ENCODE peak calls at places on chromosomes 7 and 10, in six cellular contexts. One of them, this sample, is unnamed.
A peak's percentile ranks its signal among the peaks of the same experiment; 100 is the strongest.

GRCh38 chr10:75103881-75104686 is 7.4 kb upstream of the SAMD8 start:
- DNase-seq in IMR-90: no peak
- DNase-seq in H1: no peak
- DNase-seq in neuronal stem cell: no peak
- DNase-seq in mesenchymal stem cell: no peak
- DNase-seq in trophoblast cell: no peak
- DNase-seq in this sample: no peak

GRCh38 chr7:157032644-157033482 is 22.4 kb upstream of the MNX1 start:
- DNase-seq in IMR-90: no peak
- DNase-seq in trophoblast cell: no peak
- DNase-seq in neuronal stem cell: no peak
- DNase-seq in H1: no peak
- DNase-seq in mesenchymal stem cell: no peak
- DNase-seq in this sample: no peak

GRCh38 chr10:31146496-31147219 is 115.0 kb upstream of the ZNF438 start:
- DNase-seq in IMR-90: peak; percentile 86
- DNase-seq in neuronal stem cell: no peak
- DNase-seq in trophoblast cell: peak; percentile 11
- DNase-seq in mesenchymal stem cell: peak; percentile 90
- DNase-seq in H1: no peak
- DNase-seq in this sample: peak; percentile 33

GRCh38 chr7:118590107-118590506 is 365.6 kb downstream of the ANKRD7 start:
- DNase-seq in IMR-90: no peak
- DNase-seq in trophoblast cell: peak; percentile 11
- DNase-seq in H1: peak; percentile 58
- DNase-seq in neuronal stem cell: no peak
- DNase-seq in mesenchymal stem cell: peak; percentile 24
- DNase-seq in this sample: peak; percentile 61

GRCh38 chr7:42219447-42219846 is 17.6 kb downstream of the GLI3 start:
- DNase-seq in mesenchymal stem cell: no peak
- DNase-seq in trophoblast cell: no peak
- DNase-seq in neuronal stem cell: no peak
- DNase-seq in IMR-90: no peak
- DNase-seq in H1: no peak
- DNase-seq in this sample: no peak

GRCh38 chr10:69179089-69179742 is 818 bp upstream of the SUPV3L1 start:
- DNase-seq in H1: peak; percentile 47
- DNase-seq in IMR-90: no peak
- DNase-seq in trophoblast cell: no peak
- DNase-seq in neuronal stem cell: no peak
- DNase-seq in mesenchymal stem cell: no peak
- DNase-seq in this sample: no peak

GRCh38 chr7:12771378-12771877 is 84.0 kb downstream of the ARL4A start:
- DNase-seq in mesenchymal stem cell: no peak
- DNase-seq in trophoblast cell: no peak
- DNase-seq in neuronal stem cell: peak; percentile 24
- DNase-seq in IMR-90: peak; percentile 56
- DNase-seq in H1: no peak
- DNase-seq in this sample: peak; percentile 17

GRCh38 chr7:1312098-1313070 is 79.7 kb downstream of the UNCX start:
- DNase-seq in neuronal stem cell: no peak
- DNase-seq in trophoblast cell: no peak
- DNase-seq in H1: no peak
- DNase-seq in mesenchymal stem cell: no peak
- DNase-seq in IMR-90: no peak
- DNase-seq in this sample: peak; percentile 62

GRCh38 chr7:154862153-154862791 is 140.7 kb downstream of the PAXIP1 start:
- DNase-seq in IMR-90: no peak
- DNase-seq in trophoblast cell: no peak
- DNase-seq in H1: no peak
- DNase-seq in mesenchymal stem cell: no peak
- DNase-seq in neuronal stem cell: no peak
- DNase-seq in this sample: no peak

GRCh38 chr7:154929006-154929726 is 73.8 kb downstream of the PAXIP1 start:
- DNase-seq in trophoblast cell: no peak
- DNase-seq in mesenchymal stem cell: no peak
- DNase-seq in IMR-90: no peak
- DNase-seq in H1: no peak
- DNase-seq in neuronal stem cell: no peak
- DNase-seq in this sample: no peak

GRCh38 chr7:155950898-155951553 is 138.8 kb upstream of the SHH start:
- DNase-seq in trophoblast cell: no peak
- DNase-seq in IMR-90: no peak
- DNase-seq in H1: peak; percentile 14
- DNase-seq in neuronal stem cell: no peak
- DNase-seq in mesenchymal stem cell: no peak
- DNase-seq in this sample: no peak

GRCh38 chr7:105269397-105269796 is 119.3 kb downstream of the SRPK2 start:
- DNase-seq in mesenchymal stem cell: no peak
- DNase-seq in H1: no peak
- DNase-seq in trophoblast cell: no peak
- DNase-seq in IMR-90: no peak
- DNase-seq in neuronal stem cell: no peak
- DNase-seq in this sample: peak; percentile 71

GRCh38 chr7:106050743-106051110 is 61.4 kb downstream of the SYPL1 start:
- DNase-seq in mesenchymal stem cell: peak; percentile 76
- DNase-seq in IMR-90: peak; percentile 50
- DNase-seq in trophoblast cell: peak; percentile 65
- DNase-seq in neuronal stem cell: no peak
- DNase-seq in H1: no peak
- DNase-seq in this sample: no peak

GRCh38 chr7:151393031-151393977 is 16.5 kb downstream of the WDR86 start:
- DNase-seq in mesenchymal stem cell: no peak
- DNase-seq in H1: no peak
- DNase-seq in neuronal stem cell: no peak
- DNase-seq in IMR-90: no peak
- DNase-seq in trophoblast cell: no peak
- DNase-seq in this sample: no peak

DNA sequence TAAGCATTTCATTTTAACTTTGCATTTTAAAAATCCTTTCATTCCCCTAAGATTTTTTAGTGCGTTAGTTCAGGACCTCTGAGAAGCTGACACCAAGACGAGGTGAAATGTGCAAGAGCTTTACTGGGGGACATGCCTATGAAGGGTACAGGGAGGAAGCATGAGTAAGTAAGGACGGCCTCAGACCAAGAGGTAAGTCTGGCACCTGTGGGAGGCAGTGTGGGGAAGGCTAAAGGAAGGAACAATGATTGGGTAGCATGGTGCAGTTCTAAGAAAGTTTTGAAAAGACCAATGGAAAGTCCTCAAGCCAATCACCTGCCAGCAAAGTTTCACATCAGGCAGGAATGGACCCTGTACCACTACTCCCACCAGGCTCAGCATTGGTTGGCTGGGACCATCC is 369.2 kb downstream of the GFRA1 start:
- DNase-seq in IMR-90: no peak
- DNase-seq in mesenchymal stem cell: no peak
- DNase-seq in neuronal stem cell: no peak
- DNase-seq in H1: no peak
- DNase-seq in trophoblast cell: no peak
- DNase-seq in this sample: peak; percentile 45
- H3K79me1 ChIP-seq in IMR-90: no peaks in the 10 kb centered on the region
- H3K79me1 ChIP-seq in mesenchymal stem cell: no peaks in the 10 kb centered on the region
- H3K79me1 ChIP-seq in neuronal stem cell: no peaks in the 10 kb centered on the region
- H3K79me1 ChIP-seq in H1: no peaks in the 10 kb centered on the region
- H3K79me1 ChIP-seq in trophoblast cell: no peaks in the 10 kb centered on the region
- H3K79me1 ChIP-seq in this sample: no peaks in the 10 kb centered on the region

GRCh38 chr10:11687357-11687771 is 54.8 kb upstream of the ECHDC3 start:
- DNase-seq in trophoblast cell: peak; percentile 99
- DNase-seq in IMR-90: no peak
- DNase-seq in neuronal stem cell: no peak
- DNase-seq in H1: no peak
- DNase-seq in mesenchymal stem cell: peak; percentile 12
- DNase-seq in this sample: peak; percentile 84

GRCh38 chr10:11684717-11685645 is 57.2 kb upstream of the ECHDC3 start:
- DNase-seq in H1: no peak
- DNase-seq in mesenchymal stem cell: peak; percentile 83
- DNase-seq in IMR-90: peak; percentile 86
- DNase-seq in neuronal stem cell: no peak
- DNase-seq in trophoblast cell: peak; percentile 93
- DNase-seq in this sample: peak; percentile 82

GRCh38 chr10:11687779-11688447 is 54.3 kb upstream of the ECHDC3 start:
- DNase-seq in trophoblast cell: peak; percentile 90
- DNase-seq in H1: no peak
- DNase-seq in IMR-90: no peak
- DNase-seq in neuronal stem cell: no peak
- DNase-seq in mesenchymal stem cell: no peak
- DNase-seq in this sample: no peak

GRCh38 chr10:11683529-11684320 is 58.5 kb upstream of the ECHDC3 start:
- DNase-seq in trophoblast cell: no peak
- DNase-seq in IMR-90: no peak
- DNase-seq in mesenchymal stem cell: no peak
- DNase-seq in H1: no peak
- DNase-seq in neuronal stem cell: no peak
- DNase-seq in this sample: no peak

GRCh38 chr10:11685787-11686218 is 56.4 kb upstream of the ECHDC3 start:
- DNase-seq in IMR-90: peak; percentile 24
- DNase-seq in neuronal stem cell: no peak
- DNase-seq in mesenchymal stem cell: peak; percentile 50
- DNase-seq in trophoblast cell: peak; percentile 46
- DNase-seq in H1: no peak
- DNase-seq in this sample: no peak
- H3K4me3 ChIP-seq in IMR-90: no peak overlapping the region
- H3K4me3 ChIP-seq in neuronal stem cell: no peak overlapping the region
- H3K4me3 ChIP-seq in mesenchymal stem cell: peak overlapping the region; percentile 76
- H3K4me3 ChIP-seq in trophoblast cell: no peak overlapping the region
- H3K4me3 ChIP-seq in H1: no peak overlapping the region
- H3K4me3 ChIP-seq in this sample: no peak overlapping the region

GRCh38 chr10:5461914-5462840 is 37.2 kb downstream of the CALML5 start:
- DNase-seq in H1: peak; percentile 46
- DNase-seq in neuronal stem cell: no peak
- DNase-seq in IMR-90: peak; percentile 35
- DNase-seq in trophoblast cell: peak; percentile 94
- DNase-seq in mesenchymal stem cell: no peak
- DNase-seq in this sample: peak; percentile 61

GRCh38 chr10:5465976-5466450 is 33.4 kb downstream of the CALML5 start:
- DNase-seq in IMR-90: no peak
- DNase-seq in H1: no peak
- DNase-seq in trophoblast cell: peak; percentile 86
- DNase-seq in mesenchymal stem cell: no peak
- DNase-seq in neuronal stem cell: no peak
- DNase-seq in this sample: no peak

GRCh38 chr10:5462841-5463293 is 36.5 kb downstream of the CALML5 start:
- DNase-seq in neuronal stem cell: no peak
- DNase-seq in trophoblast cell: no peak
- DNase-seq in H1: no peak
- DNase-seq in IMR-90: no peak
- DNase-seq in mesenchymal stem cell: no peak
- DNase-seq in this sample: no peak

GRCh38 chr10:5466451-5466996 is 32.8 kb downstream of the CALML5 start:
- DNase-seq in IMR-90: peak; percentile 82
- DNase-seq in trophoblast cell: peak; percentile 66
- DNase-seq in mesenchymal stem cell: peak; percentile 73
- DNase-seq in neuronal stem cell: no peak
- DNase-seq in H1: peak; percentile 71
- DNase-seq in this sample: peak; percentile 98

GRCh38 chr10:5464521-5464920 is 34.8 kb downstream of the CALML5 start:
- DNase-seq in mesenchymal stem cell: no peak
- DNase-seq in IMR-90: no peak
- DNase-seq in neuronal stem cell: no peak
- DNase-seq in H1: no peak
- DNase-seq in trophoblast cell: peak; percentile 92
- DNase-seq in this sample: peak; percentile 64
- H3K79me1 ChIP-seq in mesenchymal stem cell: no peaks in the 10 kb centered on the region
- H3K79me1 ChIP-seq in IMR-90: no peaks in the 10 kb centered on the region
- H3K79me1 ChIP-seq in neuronal stem cell: no peaks in the 10 kb centered on the region
- H3K79me1 ChIP-seq in H1: no peaks in the 10 kb centered on the region
- H3K79me1 ChIP-seq in trophoblast cell: peaks cover 69% of the 10 kb centered on the region
- H3K79me1 ChIP-seq in this sample: no peaks in the 10 kb centered on the region

GRCh38 chr7:131911112-131911511 is 354.7 kb upstream of the PODXL start:
- DNase-seq in neuronal stem cell: no peak
- DNase-seq in mesenchymal stem cell: no peak
- DNase-seq in H1: peak; percentile 0
- DNase-seq in trophoblast cell: no peak
- DNase-seq in IMR-90: no peak
- DNase-seq in this sample: no peak

GRCh38 chr7:131908719-131909118 is 352.3 kb upstream of the PODXL start:
- DNase-seq in IMR-90: no peak
- DNase-seq in H1: no peak
- DNase-seq in mesenchymal stem cell: no peak
- DNase-seq in trophoblast cell: no peak
- DNase-seq in neuronal stem cell: no peak
- DNase-seq in this sample: peak; percentile 14

GRCh38 chr7:131904750-131905327 is 348.4 kb upstream of the PODXL start:
- DNase-seq in mesenchymal stem cell: no peak
- DNase-seq in trophoblast cell: no peak
- DNase-seq in H1: no peak
- DNase-seq in neuronal stem cell: no peak
- DNase-seq in IMR-90: no peak
- DNase-seq in this sample: peak; percentile 75

GRCh38 chr7:131905574-131905973 is 349.1 kb upstream of the PODXL start:
- DNase-seq in H1: no peak
- DNase-seq in trophoblast cell: no peak
- DNase-seq in IMR-90: no peak
- DNase-seq in neuronal stem cell: no peak
- DNase-seq in mesenchymal stem cell: no peak
- DNase-seq in this sample: no peak

GRCh38 chr7:131909151-131909768 is 352.8 kb upstream of the PODXL start:
- DNase-seq in trophoblast cell: no peak
- DNase-seq in mesenchymal stem cell: no peak
- DNase-seq in neuronal stem cell: no peak
- DNase-seq in H1: peak; percentile 42
- DNase-seq in IMR-90: no peak
- DNase-seq in this sample: no peak
- H3K4me3 ChIP-seq in trophoblast cell: no peak overlapping the region
- H3K4me3 ChIP-seq in mesenchymal stem cell: peak overlapping the region; percentile 41
- H3K4me3 ChIP-seq in neuronal stem cell: no peak overlapping the region
- H3K4me3 ChIP-seq in H1: peak overlapping the region; percentile 57
- H3K4me3 ChIP-seq in IMR-90: no peak overlapping the region
- H3K4me3 ChIP-seq in this sample: no peak overlapping the region

GRCh38 chr7:80771523-80771922 is 133.1 kb downstream of the CD36 start:
- DNase-seq in H1: no peak
- DNase-seq in IMR-90: peak; percentile 78
- DNase-seq in mesenchymal stem cell: peak; percentile 73
- DNase-seq in trophoblast cell: no peak
- DNase-seq in neuronal stem cell: no peak
- DNase-seq in this sample: no peak
- H3K79me1 ChIP-seq in H1: no peaks in the 10 kb centered on the region
- H3K79me1 ChIP-seq in IMR-90: no peaks in the 10 kb centered on the region
- H3K79me1 ChIP-seq in mesenchymal stem cell: peaks cover 20% of the 10 kb centered on the region
- H3K79me1 ChIP-seq in trophoblast cell: no peaks in the 10 kb centered on the region
- H3K79me1 ChIP-seq in neuronal stem cell: no peaks in the 10 kb centered on the region
- H3K79me1 ChIP-seq in this sample: no peaks in the 10 kb centered on the region